ENCODE peak calls at places on chromosomes 7 and 10, in nine cellular contexts. One of them, this sample, is unnamed. For H3K4me1 and H3K27me3, the result is how much of the 10 kb centered on the place peaks cover.

GRCh38 chr7:149074116-149074885 is 16.2 kb downstream of the ZNF786 start:
- DNase-seq in aorta: no peak
- DNase-seq in heart left ventricle: no peak
- DNase-seq in lower lobe of right lung: no peak
- DNase-seq in CD8-positive, alpha-beta T cell: no peak
- DNase-seq in suprapubic skin: no peak
- DNase-seq in Panc1: no peak
- DNase-seq in mammary epithelial cell: peak
- DNase-seq in GM23338: no peak
- DNase-seq in this sample: no peak

GRCh38 chr10:89481662-89482061 is 53.7 kb downstream of the SLC16A12 start:
- DNase-seq in aorta: no peak
- DNase-seq in heart left ventricle: no peak
- DNase-seq in lower lobe of right lung: no peak
- DNase-seq in CD8-positive, alpha-beta T cell: no peak
- DNase-seq in suprapubic skin: no peak
- DNase-seq in Panc1: no peak
- DNase-seq in mammary epithelial cell: peak
- DNase-seq in GM23338: no peak
- DNase-seq in this sample: no peak

GRCh38 chr7:136640977-136641376 is 227.5 kb upstream of the CHRM2 start:
- DNase-seq in aorta: no peak
- DNase-seq in heart left ventricle: no peak
- DNase-seq in lower lobe of right lung: no peak
- DNase-seq in CD8-positive, alpha-beta T cell: no peak
- DNase-seq in suprapubic skin: no peak
- DNase-seq in Panc1: no peak
- DNase-seq in mammary epithelial cell: no peak
- DNase-seq in GM23338: no peak
- DNase-seq in this sample: no peak

GRCh38 chr7:17098515-17098914 is 199.9 kb upstream of the AHR start:
- DNase-seq in aorta: no peak
- DNase-seq in heart left ventricle: no peak
- DNase-seq in lower lobe of right lung: no peak
- DNase-seq in CD8-positive, alpha-beta T cell: no peak
- DNase-seq in suprapubic skin: no peak
- DNase-seq in Panc1: no peak
- DNase-seq in mammary epithelial cell: no peak
- DNase-seq in GM23338: no peak
- DNase-seq in this sample: no peak

GRCh38 chr10:43259981-43260761 is 6.7 kb downstream of the RASGEF1A start:
- DNase-seq in aorta: peak
- DNase-seq in heart left ventricle: peak
- DNase-seq in lower lobe of right lung: no peak
- DNase-seq in CD8-positive, alpha-beta T cell: no peak
- DNase-seq in suprapubic skin: peak
- DNase-seq in Panc1: no peak
- DNase-seq in mammary epithelial cell: peak
- DNase-seq in GM23338: no peak
- DNase-seq in this sample: peak

GRCh38 chr7:68892211-68892610 is 706.1 kb upstream of the AUTS2 start:
- DNase-seq in aorta: no peak
- DNase-seq in heart left ventricle: no peak
- DNase-seq in lower lobe of right lung: no peak
- DNase-seq in CD8-positive, alpha-beta T cell: no peak
- DNase-seq in suprapubic skin: no peak
- DNase-seq in Panc1: no peak
- DNase-seq in mammary epithelial cell: no peak
- DNase-seq in GM23338: no peak
- DNase-seq in this sample: no peak

GRCh38 chr10:29266641-29267040 is 22.2 kb upstream of the LYZL1 start:
- DNase-seq in aorta: no peak
- DNase-seq in heart left ventricle: no peak
- DNase-seq in lower lobe of right lung: no peak
- DNase-seq in CD8-positive, alpha-beta T cell: no peak
- DNase-seq in suprapubic skin: no peak
- DNase-seq in Panc1: no peak
- DNase-seq in mammary epithelial cell: no peak
- DNase-seq in GM23338: peak
- DNase-seq in this sample: no peak

GRCh38 chr10:103397191-103397825 is 882 bp downstream of the PDCD11 start:
- DNase-seq in aorta: no peak
- DNase-seq in heart left ventricle: no peak
- DNase-seq in lower lobe of right lung: no peak
- DNase-seq in CD8-positive, alpha-beta T cell: no peak
- DNase-seq in suprapubic skin: no peak
- DNase-seq in Panc1: no peak
- DNase-seq in mammary epithelial cell: peak
- DNase-seq in GM23338: no peak
- DNase-seq in this sample: no peak

GRCh38 chr10:110069502-110069982 is 61.8 kb downstream of the ADD3 start:
- DNase-seq in aorta: no peak
- DNase-seq in heart left ventricle: no peak
- DNase-seq in lower lobe of right lung: no peak
- DNase-seq in CD8-positive, alpha-beta T cell: no peak
- DNase-seq in suprapubic skin: no peak
- DNase-seq in Panc1: no peak
- DNase-seq in mammary epithelial cell: no peak
- DNase-seq in GM23338: peak
- DNase-seq in this sample: no peak

GRCh38 chr7:78073470-78074382 is 275.2 kb downstream of the PHTF2 start:
- DNase-seq in aorta: no peak
- DNase-seq in heart left ventricle: no peak
- DNase-seq in lower lobe of right lung: no peak
- DNase-seq in CD8-positive, alpha-beta T cell: no peak
- DNase-seq in suprapubic skin: no peak
- DNase-seq in Panc1: peak
- DNase-seq in mammary epithelial cell: no peak
- DNase-seq in GM23338: peak
- DNase-seq in this sample: no peak

GRCh38 chr10:1461016-1461415 is 276.3 kb downstream of the ADARB2 start:
- DNase-seq in aorta: no peak
- DNase-seq in heart left ventricle: no peak
- DNase-seq in lower lobe of right lung: no peak
- DNase-seq in CD8-positive, alpha-beta T cell: no peak
- DNase-seq in suprapubic skin: no peak
- DNase-seq in Panc1: no peak
- DNase-seq in mammary epithelial cell: no peak
- DNase-seq in GM23338: no peak
- DNase-seq in this sample: no peak

GRCh38 chr7:20541615-20542349 is 73.7 kb upstream of the ABCB5 start:
- DNase-seq in aorta: no peak
- DNase-seq in heart left ventricle: no peak
- DNase-seq in lower lobe of right lung: no peak
- DNase-seq in CD8-positive, alpha-beta T cell: no peak
- DNase-seq in suprapubic skin: no peak
- DNase-seq in Panc1: no peak
- DNase-seq in mammary epithelial cell: peak
- DNase-seq in GM23338: no peak
- DNase-seq in this sample: no peak

GRCh38 chr7:132825932-132826480 is 249.7 kb upstream of the PLXNA4 start:
- DNase-seq in aorta: no peak
- DNase-seq in heart left ventricle: no peak
- DNase-seq in lower lobe of right lung: no peak
- DNase-seq in CD8-positive, alpha-beta T cell: no peak
- DNase-seq in suprapubic skin: no peak
- DNase-seq in Panc1: no peak
- DNase-seq in mammary epithelial cell: no peak
- DNase-seq in GM23338: no peak
- DNase-seq in this sample: no peak

GRCh38 chr10:24858244-24858907 is 94.0 kb downstream of the PRTFDC1 start:
- DNase-seq in aorta: no peak
- DNase-seq in heart left ventricle: peak
- DNase-seq in lower lobe of right lung: no peak
- DNase-seq in CD8-positive, alpha-beta T cell: no peak
- DNase-seq in suprapubic skin: no peak
- DNase-seq in Panc1: no peak
- DNase-seq in mammary epithelial cell: peak
- DNase-seq in GM23338: peak
- DNase-seq in this sample: no peak

GRCh38 chr7:22452142-22452763 is 47.7 kb downstream of the STEAP1B start:
- DNase-seq in aorta: no peak
- DNase-seq in heart left ventricle: peak
- DNase-seq in lower lobe of right lung: peak
- DNase-seq in CD8-positive, alpha-beta T cell: peak
- DNase-seq in suprapubic skin: no peak
- DNase-seq in Panc1: peak
- DNase-seq in mammary epithelial cell: no peak
- DNase-seq in GM23338: peak
- DNase-seq in this sample: peak

DNA sequence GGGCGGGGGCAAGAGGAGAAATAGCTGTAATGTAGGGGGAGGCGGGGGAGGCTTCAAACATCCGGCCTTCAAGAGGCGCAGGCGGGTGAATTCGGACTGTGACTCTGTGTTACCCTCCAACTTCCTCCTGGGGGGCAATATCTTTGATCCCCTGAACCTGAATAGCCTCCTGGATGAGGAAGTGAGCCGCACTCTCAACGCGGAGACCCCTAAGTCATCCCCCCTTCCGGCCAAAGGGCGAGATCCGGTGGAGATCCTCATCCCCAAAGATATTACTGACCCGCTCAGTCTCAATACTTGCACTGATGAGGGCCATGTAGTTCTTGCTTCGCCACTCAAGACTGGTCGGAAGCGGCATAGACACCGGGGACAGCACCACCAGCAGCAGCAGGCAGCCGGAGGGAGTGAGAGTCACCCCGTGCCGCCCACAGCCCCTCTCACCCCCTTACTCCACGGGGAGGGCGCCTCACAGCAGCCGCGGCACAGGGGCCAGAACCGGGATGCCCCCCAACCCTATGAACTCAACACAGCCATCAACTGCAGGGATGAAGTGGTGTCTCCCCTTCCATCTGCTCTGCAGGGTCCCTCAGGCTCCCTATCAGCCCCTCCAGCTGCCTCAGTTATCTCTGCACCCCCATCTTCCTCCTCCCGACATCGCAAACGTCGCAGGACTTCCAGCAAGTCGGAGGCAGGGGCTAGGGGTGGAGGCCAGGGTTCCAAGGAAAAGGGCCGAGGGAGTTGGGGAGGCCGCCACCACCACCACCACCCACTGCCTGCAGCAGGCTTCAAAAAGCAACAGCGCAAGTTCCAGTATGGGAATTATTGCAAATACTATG is 1.0 kb downstream of the MEPCE start:
- DNase-seq in aorta: peak
- DNase-seq in heart left ventricle: peak
- DNase-seq in lower lobe of right lung: peak
- DNase-seq in CD8-positive, alpha-beta T cell: no peak
- DNase-seq in suprapubic skin: no peak
- DNase-seq in Panc1: no peak
- DNase-seq in mammary epithelial cell: no peak
- DNase-seq in GM23338: peak
- DNase-seq in this sample: no peak
- H3K4me1 ChIP-seq in aorta: under half
- H3K4me1 ChIP-seq in heart left ventricle: under half
- H3K4me1 ChIP-seq in lower lobe of right lung: half or more
- H3K4me1 ChIP-seq in CD8-positive, alpha-beta T cell: under half
- H3K4me1 ChIP-seq in suprapubic skin: half or more
- H3K4me1 ChIP-seq in Panc1: under half
- H3K4me1 ChIP-seq in mammary epithelial cell: under half
- H3K4me1 ChIP-seq in GM23338: under half
- H3K4me1 ChIP-seq in this sample: half or more

DNA sequence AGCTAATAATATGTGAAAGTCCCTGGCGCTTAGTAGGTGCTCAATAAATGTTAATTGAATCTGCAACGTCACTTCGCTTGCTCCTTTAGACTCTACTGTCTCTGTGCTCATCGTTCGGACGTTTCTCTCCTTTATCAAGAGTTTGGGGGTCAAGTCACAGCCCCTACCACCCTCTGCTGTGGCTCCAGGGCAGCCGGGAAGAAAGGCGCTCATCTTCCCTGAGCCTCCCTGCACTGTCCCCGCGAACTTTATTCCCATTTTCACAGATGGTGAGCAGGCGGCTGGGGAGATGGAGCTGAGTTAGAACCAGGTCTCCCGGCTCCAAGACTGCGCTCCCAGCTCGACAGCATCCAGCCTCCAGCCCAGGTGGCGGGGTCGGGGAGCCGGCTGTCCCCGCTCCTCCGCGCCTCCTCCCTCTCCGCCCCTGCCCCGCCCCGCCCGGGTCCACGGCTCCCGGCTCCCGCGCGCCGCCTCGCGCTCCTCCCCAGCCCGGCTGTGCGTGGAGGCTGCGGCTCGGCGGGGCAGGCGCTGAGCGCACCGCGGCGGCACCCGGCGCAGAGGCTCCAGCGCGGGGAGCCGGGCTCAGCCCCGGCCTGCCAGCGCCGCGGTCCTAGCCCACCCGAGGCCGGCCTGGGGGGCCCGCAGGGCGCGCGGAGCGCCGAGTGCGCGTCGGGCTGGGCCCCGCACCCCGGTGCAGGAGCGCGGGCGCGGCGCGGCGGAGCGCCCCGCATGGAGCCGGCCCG is at the start of gene CLEC2L:
- DNase-seq in aorta: no peak
- DNase-seq in heart left ventricle: no peak
- DNase-seq in lower lobe of right lung: no peak
- DNase-seq in CD8-positive, alpha-beta T cell: no peak
- DNase-seq in suprapubic skin: no peak
- DNase-seq in Panc1: no peak
- DNase-seq in mammary epithelial cell: no peak
- DNase-seq in GM23338: peak
- DNase-seq in this sample: no peak
- H3K27me3 ChIP-seq in aorta: under half
- H3K27me3 ChIP-seq in heart left ventricle: under half
- H3K27me3 ChIP-seq in lower lobe of right lung: under half
- H3K27me3 ChIP-seq in CD8-positive, alpha-beta T cell: under half
- H3K27me3 ChIP-seq in suprapubic skin: half or more
- H3K27me3 ChIP-seq in Panc1: under half
- H3K27me3 ChIP-seq in mammary epithelial cell: under half
- H3K27me3 ChIP-seq in GM23338: under half
- H3K27me3 ChIP-seq in this sample: half or more

DNA sequence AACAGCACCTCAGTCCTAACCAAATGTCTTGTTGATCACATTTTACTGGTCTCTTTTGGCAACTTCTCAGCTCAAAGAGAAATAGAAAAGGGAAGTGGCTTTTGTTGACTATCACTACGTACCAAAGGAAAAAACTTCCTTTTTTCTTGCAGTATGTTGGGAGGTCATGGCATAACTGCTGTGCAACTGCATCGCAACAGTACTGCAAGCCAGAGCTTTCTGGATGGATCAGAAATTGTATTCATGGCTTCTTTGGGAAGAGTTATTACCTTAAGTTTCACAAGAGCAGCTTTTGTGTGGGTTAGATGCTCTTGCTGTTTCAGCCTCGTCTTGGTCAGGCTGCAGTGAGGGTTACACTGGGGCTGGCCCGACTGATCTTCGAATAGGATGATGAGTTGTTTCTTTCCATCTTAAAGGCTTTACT is 153.3 kb downstream of the CELF2 start:
- DNase-seq in aorta: no peak
- DNase-seq in heart left ventricle: no peak
- DNase-seq in lower lobe of right lung: no peak
- DNase-seq in CD8-positive, alpha-beta T cell: no peak
- DNase-seq in suprapubic skin: no peak
- DNase-seq in Panc1: no peak
- DNase-seq in mammary epithelial cell: no peak
- DNase-seq in GM23338: no peak
- DNase-seq in this sample: no peak
- H3K4me3 ChIP-seq in aorta: no peak
- H3K4me3 ChIP-seq in heart left ventricle: no peak
- H3K4me3 ChIP-seq in lower lobe of right lung: peak
- H3K4me3 ChIP-seq in CD8-positive, alpha-beta T cell: peak
- H3K4me3 ChIP-seq in suprapubic skin: peak
- H3K4me3 ChIP-seq in Panc1: no peak
- H3K4me3 ChIP-seq in mammary epithelial cell: no peak
- H3K4me3 ChIP-seq in GM23338: no peak
- H3K4me3 ChIP-seq in this sample: no peak

GRCh38 chr10:114638874-114639625 is 19.0 kb downstream of the ABLIM1 start:
- DNase-seq in aorta: no peak
- DNase-seq in heart left ventricle: no peak
- DNase-seq in lower lobe of right lung: no peak
- DNase-seq in CD8-positive, alpha-beta T cell: no peak
- DNase-seq in suprapubic skin: no peak
- DNase-seq in Panc1: no peak
- DNase-seq in mammary epithelial cell: peak
- DNase-seq in GM23338: no peak
- DNase-seq in this sample: no peak
- H3K4me1 ChIP-seq in aorta: under half
- H3K4me1 ChIP-seq in heart left ventricle: under half
- H3K4me1 ChIP-seq in lower lobe of right lung: under half
- H3K4me1 ChIP-seq in CD8-positive, alpha-beta T cell: under half
- H3K4me1 ChIP-seq in suprapubic skin: under half
- H3K4me1 ChIP-seq in Panc1: half or more
- H3K4me1 ChIP-seq in mammary epithelial cell: under half
- H3K4me1 ChIP-seq in GM23338: under half
- H3K4me1 ChIP-seq in this sample: half or more